ENCODE peak calls at places on chromosomes 12 and 14, in nine cellular contexts. M is HepG2, I is adrenal gland, U is tibial nerve, F is IMR-90, B is uterus, H is suprapubic skin, R is transverse colon, A is ovary. Z is an unnamed sample. For H3K36me3, the result is how much of the 10 kb centered on the place peaks cover.

GRCh38 chr12:15163001-15163400 is 58.2 kb downstream of the RERG start:
- DNase-seq in M (no peak), I (no peak), F (no peak), U (no peak), A (no peak), R (no peak), B (no peak), H (no peak), Z (no peak)

GRCh38 chr14:76868453-76869170 is 42.4 kb downstream of the LRRC74A start:
- DNase-seq in A (no peak), H (no peak), M (no peak), U (no peak), R (no peak), B (no peak), I (no peak), F (no peak), Z (no peak)

GRCh38 chr14:24678801-24679247 is 44.8 kb upstream of the GZMB start:
- DNase-seq in M (peak), R (peak), B (peak), A (peak), U (peak), H (peak), I (peak), F (peak), Z (no peak)

GRCh38 chr14:56552615-56553014 is 27.0 kb upstream of the TMEM260 start:
- DNase-seq in B (no peak), U (no peak), H (no peak), M (no peak), R (no peak), I (no peak), F (no peak), A (no peak), Z (no peak)

GRCh38 chr14:64942531-64943111 is at the start of gene GPX2:
- DNase-seq in R (peak), M (peak), F (no peak), A (no peak), H (no peak), B (no peak), U (no peak), I (no peak), Z (peak)

GRCh38 chr14:91380610-91381371 is 36.8 kb downstream of the CCDC88C start:
- DNase-seq in A (peak), U (no peak), F (no peak), I (no peak), R (peak), M (no peak), H (no peak), B (no peak), Z (no peak)

GRCh38 chr12:98574110-98574509 is 19.4 kb upstream of the SLC25A3 start:
- DNase-seq in R (peak), M (peak), I (no peak), F (no peak), A (no peak), U (no peak), H (no peak), B (no peak), Z (no peak)

GRCh38 chr12:92025462-92026207 is 120.0 kb downstream of the BTG1 start:
- DNase-seq in U (no peak), A (no peak), H (no peak), B (no peak), F (no peak), I (no peak), R (no peak), M (no peak), Z (no peak)

GRCh38 chr14:105273062-105273461 is 24.7 kb downstream of the BTBD6 start:
- DNase-seq in M (no peak), F (no peak), A (no peak), B (no peak), R (no peak), I (no peak), U (no peak), H (no peak), Z (no peak)

GRCh38 chr14:68705741-68706283 is 87.1 kb downstream of the ZFP36L1 start:
- DNase-seq in I (no peak), R (peak), F (no peak), A (no peak), U (no peak), B (peak), M (no peak), H (no peak), Z (no peak)

GRCh38 chr12:100926669-100927248 is 132.2 kb downstream of the ANO4 start:
- DNase-seq in H (no peak), F (peak), U (no peak), B (no peak), A (no peak), I (peak), M (peak), R (peak), Z (no peak)

GRCh38 chr12:55965240-55965639 is 602 bp downstream of the PMEL start:
- DNase-seq in F (no peak), B (no peak), R (no peak), A (no peak), U (no peak), I (no peak), H (no peak), M (no peak), Z (no peak)

GRCh38 chr12:14514154-14514842 is 53.4 kb downstream of the PLBD1 start:
- DNase-seq in M (peak), U (no peak), B (no peak), A (no peak), H (no peak), F (peak), I (no peak), R (peak), Z (no peak)

GRCh38 chr14:80669416-80669815 is 272.1 kb downstream of the CEP128 start:
- DNase-seq in U (no peak), A (no peak), I (no peak), R (no peak), F (peak), B (no peak), H (no peak), M (no peak), Z (no peak)

GRCh38 chr14:94907626-94908261 is 137.8 kb upstream of the GSC start:
- DNase-seq in U (no peak), M (no peak), H (no peak), I (no peak), R (no peak), B (no peak), F (no peak), A (peak), Z (no peak)

GRCh38 chr14:104109731-104110361 is 24.3 kb downstream of the ASPG start:
- DNase-seq in I (no peak), R (no peak), U (no peak), H (peak), B (peak), A (peak), F (no peak), M (no peak), Z (no peak)

GRCh38 chr14:38828183-38828877 is 274.7 kb downstream of the SEC23A start:
- DNase-seq in U (no peak), A (no peak), M (no peak), B (no peak), F (no peak), H (no peak), R (no peak), I (no peak), Z (no peak)

GRCh38 chr12:49542592-49543160 is 3.8 kb downstream of the KCNH3 start:
- DNase-seq in I (no peak), F (no peak), H (no peak), M (no peak), U (no peak), R (no peak), B (no peak), A (no peak), Z (no peak)

GRCh38 chr14:28666961-28667360 is 99.6 kb upstream of the FOXG1 start:
- DNase-seq in M (no peak), H (no peak), B (no peak), U (no peak), F (no peak), R (no peak), A (no peak), I (no peak), Z (no peak)

GRCh38 chr14:100654814-100655795 is 67.9 kb upstream of the BEGAIN start:
- DNase-seq in I (peak), H (no peak), R (peak), U (no peak), A (peak), B (no peak), M (no peak), F (no peak), Z (no peak)

GRCh38 chr14:101132588-101132987 is 229.1 kb upstream of the RTL1 start:
- DNase-seq in I (no peak), F (no peak), A (no peak), M (no peak), U (no peak), B (no peak), H (no peak), R (no peak), Z (no peak)

GRCh38 chr12:123306200-123306599 is 34.5 kb upstream of the CDK2AP1 start:
- DNase-seq in U (no peak), R (no peak), F (no peak), B (no peak), A (no peak), H (no peak), I (no peak), M (no peak), Z (no peak)
- H3K36me3 ChIP-seq in U (under half), R (half or more), F (half or more), B (under half), A (under half), H (half or more), I (half or more), M (under half), Z (half or more)

DNA sequence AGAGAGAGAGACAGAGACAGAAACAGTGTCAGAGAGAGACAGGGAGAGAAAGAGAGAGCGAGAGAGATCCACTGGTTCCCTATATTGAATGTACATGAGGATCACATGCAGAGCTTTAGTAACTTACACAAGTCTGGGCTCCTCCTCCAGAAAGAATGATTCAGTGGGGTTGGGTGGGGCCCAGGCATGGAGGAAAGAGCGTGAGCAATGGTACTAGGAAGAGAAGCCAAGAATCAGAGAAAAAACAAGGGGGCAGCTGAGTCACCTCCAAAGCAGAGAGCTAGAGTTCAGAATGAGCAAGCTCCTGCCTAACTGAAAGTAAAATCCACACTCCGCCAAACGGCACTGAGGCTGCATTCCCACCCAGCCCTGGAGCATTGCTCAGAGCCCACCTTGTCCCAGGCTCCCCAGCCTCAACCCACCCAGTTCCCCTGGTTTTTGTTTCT is 670.1 kb upstream of the TBX3 start:
- DNase-seq in R (peak), U (peak), B (peak), I (peak), M (peak), F (peak), A (peak), H (peak), Z (peak)
- TF ChIP-seq POLR2A in R (no peak), U (no peak), B (no peak), I (peak), M (no peak), F (peak), A (no peak), H (no peak), Z (no peak)

DNA sequence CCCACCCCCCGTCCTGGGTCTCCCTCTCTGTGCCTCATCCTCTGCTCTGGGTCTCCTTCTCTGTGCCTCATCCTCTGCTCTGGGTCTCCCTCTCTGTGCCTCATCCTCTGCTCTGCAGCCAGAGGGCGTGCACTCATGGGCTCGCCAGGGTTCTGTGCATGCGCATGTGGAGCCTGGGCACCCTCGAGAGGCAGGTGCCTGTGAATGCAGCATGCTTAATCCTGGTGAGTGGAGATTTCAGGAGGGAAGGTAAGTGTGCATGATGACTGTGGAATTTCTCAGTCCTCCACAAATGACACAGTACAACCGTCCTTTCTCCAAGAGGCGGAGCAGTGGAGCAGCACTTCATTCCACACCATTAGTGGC is 65.2 kb downstream of the EP400 start:
- DNase-seq in I (no peak), A (no peak), R (no peak), B (no peak), F (no peak), H (no peak), U (no peak), M (no peak), Z (no peak)
- H3K36me3 ChIP-seq in I (half or more), A (under half), R (half or more), B (under half), F (half or more), H (half or more), U (under half), M (under half), Z (half or more)

GRCh38 chr14:55122441-55122986 is 6.5 kb upstream of the LGALS3 start:
- DNase-seq in A (no peak), H (peak), F (peak), R (peak), I (peak), U (no peak), B (no peak), M (peak), Z (no peak)

GRCh38 chr14:55121628-55122440 is 7.2 kb upstream of the LGALS3 start:
- DNase-seq in B (no peak), R (no peak), I (no peak), U (no peak), F (no peak), M (peak), A (no peak), H (no peak), Z (no peak)

GRCh38 chr14:55121146-55121545 is 7.9 kb upstream of the LGALS3 start:
- DNase-seq in B (no peak), M (no peak), H (peak), I (no peak), F (no peak), U (no peak), R (peak), A (no peak), Z (no peak)

GRCh38 chr14:55118761-55119160 is 10.3 kb upstream of the LGALS3 start:
- DNase-seq in B (no peak), M (no peak), H (peak), F (no peak), I (no peak), A (no peak), R (no peak), U (no peak), Z (no peak)

GRCh38 chr14:55120466-55121144 is 8.4 kb upstream of the LGALS3 start:
- DNase-seq in H (peak), B (no peak), A (no peak), M (no peak), U (no peak), F (no peak), I (no peak), R (peak), Z (no peak)
- TF ChIP-seq POLR2A in H (no peak), B (no peak), A (no peak), M (no peak), U (no peak), F (no peak), I (no peak), R (no peak), Z (no peak)

DNA sequence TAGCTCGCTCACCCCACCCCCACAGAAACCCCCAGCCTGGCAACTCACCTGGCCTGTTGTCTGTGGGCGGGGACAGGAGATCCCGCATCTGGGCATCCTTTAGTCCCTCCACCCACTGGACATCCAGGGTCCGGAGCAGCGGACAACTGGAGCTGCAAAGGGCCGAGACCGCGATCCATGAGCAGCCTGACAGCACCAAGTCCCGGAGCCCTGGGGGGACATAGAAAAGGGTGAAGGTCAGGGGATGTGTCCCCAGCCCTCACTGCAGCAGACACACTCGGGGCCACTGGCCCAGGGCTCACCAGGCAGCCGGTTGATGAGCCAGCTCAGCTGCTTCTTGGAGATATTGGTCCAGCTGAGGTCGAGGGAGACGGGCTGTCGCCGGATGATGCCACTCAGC is 40.9 kb downstream of the RNF34 start:
- DNase-seq in F (no peak), B (no peak), I (no peak), A (no peak), M (no peak), R (no peak), H (no peak), U (no peak), Z (no peak)
- H3K36me3 ChIP-seq in F (half or more), B (under half), I (under half), A (under half), M (under half), R (under half), H (half or more), U (under half), Z (under half)

GRCh38 chr12:11718768-11719253 is 69.3 kb downstream of the ETV6 start:
- DNase-seq in M (no peak), F (peak), B (no peak), R (no peak), H (no peak), U (no peak), I (no peak), A (no peak), Z (no peak)
- TF ChIP-seq POLR2A in M (no peak), F (no peak), B (no peak), R (no peak), H (no peak), U (no peak), I (no peak), A (no peak), Z (no peak)

GRCh38 chr14:67385120-67385519 is 25.0 kb downstream of the EIF2S1 start:
- DNase-seq in B (no peak), U (no peak), A (no peak), M (no peak), F (no peak), H (no peak), R (no peak), I (no peak), Z (no peak)
- H3K36me3 ChIP-seq in B (under half), U (under half), A (under half), M (under half), F (under half), H (under half), R (half or more), I (half or more), Z (under half)

GRCh38 chr12:112386726-112387125 is 4.5 kb upstream of the HECTD4 start:
- DNase-seq in A (no peak), M (peak), B (no peak), R (no peak), H (no peak), F (peak), U (no peak), I (no peak), Z (no peak)
- TF ChIP-seq POLR2A in A (no peak), M (no peak), B (no peak), R (no peak), H (no peak), F (no peak), U (no peak), I (no peak), Z (no peak)

GRCh38 chr14:61611880-61612630 is 83.3 kb upstream of the HIF1A start:
- DNase-seq in U (no peak), R (no peak), M (no peak), H (no peak), A (no peak), I (no peak), B (no peak), F (peak), Z (no peak)
- H3K36me3 ChIP-seq in U (under half), R (under half), M (under half), H (under half), A (under half), I (under half), B (under half), F (under half), Z (under half)

DNA sequence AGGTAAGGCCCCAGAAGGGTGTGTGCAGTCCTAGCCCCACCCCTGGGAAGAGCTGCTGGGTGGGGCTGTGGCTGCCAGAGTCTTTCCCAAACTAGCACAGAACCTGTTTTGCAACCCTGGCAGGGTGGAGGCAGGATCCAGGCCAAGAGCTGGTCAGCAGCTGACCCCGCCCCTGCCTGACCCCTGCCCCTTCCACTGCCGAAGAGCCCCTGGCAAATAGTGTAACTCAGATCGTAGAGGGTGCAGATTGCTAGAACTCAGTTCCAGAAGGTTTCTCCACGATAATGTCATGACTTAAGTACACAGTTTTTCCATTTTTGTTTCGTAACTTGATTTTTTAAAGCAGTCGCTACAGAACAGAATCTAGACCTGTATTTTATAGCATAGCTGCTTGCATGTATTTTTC is 26.7 kb upstream of the PNMA1 start:
- DNase-seq in A (peak), B (peak), F (no peak), M (peak), U (peak), R (peak), I (peak), H (peak), Z (no peak)
- TF ChIP-seq POLR2A in A (no peak), B (no peak), F (no peak), M (no peak), U (no peak), R (no peak), I (no peak), H (no peak), Z (no peak)

Z was measured in vagina.